ENCODE peak calls at places on chromosomes 3 and 15, in ten cellular contexts. One of them, this sample, is unnamed. For H3K4me1 and H3K36me3, the result is how much of the 10 kb centered on the place peaks cover.

GRCh38 chr3:27535809-27536392 is 51.7 kb upstream of the SLC4A7 start:
- DNase-seq in upper lobe of left lung: no peak
- DNase-seq in heart left ventricle: no peak
- DNase-seq in hepatocyte: no peak
- DNase-seq in endodermal cell: no peak
- DNase-seq in CD8-positive, alpha-beta memory T cell: no peak
- DNase-seq in upper lobe of right lung: no peak
- DNase-seq in body of pancreas: no peak
- DNase-seq in transverse colon: no peak
- DNase-seq in small intestine: no peak
- DNase-seq in this sample: no peak

GRCh38 chr3:19216669-19217337 is 68.5 kb downstream of the KCNH8 start:
- DNase-seq in upper lobe of left lung: no peak
- DNase-seq in heart left ventricle: peak
- DNase-seq in hepatocyte: no peak
- DNase-seq in endodermal cell: no peak
- DNase-seq in CD8-positive, alpha-beta memory T cell: no peak
- DNase-seq in upper lobe of right lung: peak
- DNase-seq in body of pancreas: peak
- DNase-seq in transverse colon: peak
- DNase-seq in small intestine: peak
- DNase-seq in this sample: peak

GRCh38 chr15:88835646-88836045 is 32.4 kb downstream of the ACAN start:
- DNase-seq in upper lobe of left lung: no peak
- DNase-seq in heart left ventricle: no peak
- DNase-seq in hepatocyte: no peak
- DNase-seq in endodermal cell: no peak
- DNase-seq in CD8-positive, alpha-beta memory T cell: no peak
- DNase-seq in upper lobe of right lung: no peak
- DNase-seq in body of pancreas: no peak
- DNase-seq in transverse colon: no peak
- DNase-seq in small intestine: no peak
- DNase-seq in this sample: no peak

GRCh38 chr15:43483306-43484128 is 9.4 kb downstream of the TP53BP1 start:
- DNase-seq in upper lobe of left lung: no peak
- DNase-seq in heart left ventricle: no peak
- DNase-seq in hepatocyte: no peak
- DNase-seq in endodermal cell: no peak
- DNase-seq in CD8-positive, alpha-beta memory T cell: no peak
- DNase-seq in upper lobe of right lung: no peak
- DNase-seq in body of pancreas: no peak
- DNase-seq in transverse colon: no peak
- DNase-seq in small intestine: peak
- DNase-seq in this sample: no peak

GRCh38 chr3:157713101-157713500 is 209.9 kb upstream of the VEPH1 start:
- DNase-seq in upper lobe of left lung: no peak
- DNase-seq in heart left ventricle: no peak
- DNase-seq in hepatocyte: no peak
- DNase-seq in endodermal cell: no peak
- DNase-seq in CD8-positive, alpha-beta memory T cell: no peak
- DNase-seq in upper lobe of right lung: no peak
- DNase-seq in body of pancreas: no peak
- DNase-seq in transverse colon: no peak
- DNase-seq in small intestine: no peak
- DNase-seq in this sample: no peak

GRCh38 chr3:40996827-40997710 is 202.2 kb upstream of the CTNNB1 start:
- DNase-seq in upper lobe of left lung: no peak
- DNase-seq in heart left ventricle: no peak
- DNase-seq in hepatocyte: no peak
- DNase-seq in endodermal cell: peak
- DNase-seq in CD8-positive, alpha-beta memory T cell: no peak
- DNase-seq in upper lobe of right lung: no peak
- DNase-seq in body of pancreas: no peak
- DNase-seq in transverse colon: no peak
- DNase-seq in small intestine: no peak
- DNase-seq in this sample: no peak

GRCh38 chr15:52284164-52284563 is 11.4 kb downstream of the MYO5C start:
- DNase-seq in upper lobe of left lung: no peak
- DNase-seq in heart left ventricle: no peak
- DNase-seq in hepatocyte: no peak
- DNase-seq in endodermal cell: no peak
- DNase-seq in CD8-positive, alpha-beta memory T cell: no peak
- DNase-seq in upper lobe of right lung: no peak
- DNase-seq in body of pancreas: no peak
- DNase-seq in transverse colon: no peak
- DNase-seq in small intestine: no peak
- DNase-seq in this sample: no peak

GRCh38 chr3:177554900-177555759 is 357.8 kb upstream of the TBL1XR1 start:
- DNase-seq in upper lobe of left lung: no peak
- DNase-seq in heart left ventricle: no peak
- DNase-seq in hepatocyte: no peak
- DNase-seq in endodermal cell: peak
- DNase-seq in CD8-positive, alpha-beta memory T cell: no peak
- DNase-seq in upper lobe of right lung: no peak
- DNase-seq in body of pancreas: no peak
- DNase-seq in transverse colon: peak
- DNase-seq in small intestine: no peak
- DNase-seq in this sample: peak

GRCh38 chr3:73045391-73045790 is 16.1 kb upstream of the EBLN2 start:
- DNase-seq in upper lobe of left lung: no peak
- DNase-seq in heart left ventricle: no peak
- DNase-seq in hepatocyte: no peak
- DNase-seq in endodermal cell: no peak
- DNase-seq in CD8-positive, alpha-beta memory T cell: no peak
- DNase-seq in upper lobe of right lung: no peak
- DNase-seq in body of pancreas: no peak
- DNase-seq in transverse colon: no peak
- DNase-seq in small intestine: no peak
- DNase-seq in this sample: no peak

GRCh38 chr3:131396170-131396569 is 14.6 kb downstream of the NUDT16 start:
- DNase-seq in upper lobe of left lung: no peak
- DNase-seq in heart left ventricle: no peak
- DNase-seq in hepatocyte: no peak
- DNase-seq in endodermal cell: no peak
- DNase-seq in CD8-positive, alpha-beta memory T cell: no peak
- DNase-seq in upper lobe of right lung: no peak
- DNase-seq in body of pancreas: no peak
- DNase-seq in transverse colon: no peak
- DNase-seq in small intestine: no peak
- DNase-seq in this sample: peak

GRCh38 chr3:197554196-197554561 is 1.6 kb downstream of the BDH1 start:
- DNase-seq in upper lobe of left lung: no peak
- DNase-seq in heart left ventricle: no peak
- DNase-seq in hepatocyte: no peak
- DNase-seq in endodermal cell: no peak
- DNase-seq in CD8-positive, alpha-beta memory T cell: no peak
- DNase-seq in upper lobe of right lung: no peak
- DNase-seq in body of pancreas: no peak
- DNase-seq in transverse colon: no peak
- DNase-seq in small intestine: no peak
- DNase-seq in this sample: no peak

GRCh38 chr3:40068647-40069046 is 240.9 kb upstream of the EIF1B start:
- DNase-seq in upper lobe of left lung: no peak
- DNase-seq in heart left ventricle: no peak
- DNase-seq in hepatocyte: no peak
- DNase-seq in endodermal cell: no peak
- DNase-seq in CD8-positive, alpha-beta memory T cell: no peak
- DNase-seq in upper lobe of right lung: no peak
- DNase-seq in body of pancreas: no peak
- DNase-seq in transverse colon: no peak
- DNase-seq in small intestine: no peak
- DNase-seq in this sample: no peak

GRCh38 chr3:4421121-4421520 is 45.9 kb downstream of the SUMF1 start:
- DNase-seq in upper lobe of left lung: no peak
- DNase-seq in heart left ventricle: no peak
- DNase-seq in hepatocyte: no peak
- DNase-seq in endodermal cell: no peak
- DNase-seq in CD8-positive, alpha-beta memory T cell: no peak
- DNase-seq in upper lobe of right lung: no peak
- DNase-seq in body of pancreas: no peak
- DNase-seq in transverse colon: no peak
- DNase-seq in small intestine: peak
- DNase-seq in this sample: no peak

GRCh38 chr3:49120438-49121135 is at the start of gene USP19:
- DNase-seq in upper lobe of left lung: peak
- DNase-seq in heart left ventricle: peak
- DNase-seq in hepatocyte: peak
- DNase-seq in endodermal cell: peak
- DNase-seq in CD8-positive, alpha-beta memory T cell: peak
- DNase-seq in upper lobe of right lung: peak
- DNase-seq in body of pancreas: peak
- DNase-seq in transverse colon: peak
- DNase-seq in small intestine: peak
- DNase-seq in this sample: peak

GRCh38 chr3:170528731-170529130 is 57.1 kb downstream of the SLC7A14 start:
- DNase-seq in upper lobe of left lung: no peak
- DNase-seq in heart left ventricle: no peak
- DNase-seq in hepatocyte: no peak
- DNase-seq in endodermal cell: no peak
- DNase-seq in CD8-positive, alpha-beta memory T cell: no peak
- DNase-seq in upper lobe of right lung: no peak
- DNase-seq in body of pancreas: no peak
- DNase-seq in transverse colon: no peak
- DNase-seq in small intestine: no peak
- DNase-seq in this sample: no peak

GRCh38 chr15:89195836-89196235 is 25.5 kb downstream of the RLBP1 start:
- DNase-seq in upper lobe of left lung: no peak
- DNase-seq in heart left ventricle: no peak
- DNase-seq in hepatocyte: no peak
- DNase-seq in endodermal cell: no peak
- DNase-seq in CD8-positive, alpha-beta memory T cell: no peak
- DNase-seq in upper lobe of right lung: no peak
- DNase-seq in body of pancreas: no peak
- DNase-seq in transverse colon: no peak
- DNase-seq in small intestine: no peak
- DNase-seq in this sample: no peak

GRCh38 chr3:62134061-62134496 is 239.3 kb downstream of the FEZF2 start:
- DNase-seq in upper lobe of left lung: no peak
- DNase-seq in heart left ventricle: peak
- DNase-seq in hepatocyte: no peak
- DNase-seq in endodermal cell: no peak
- DNase-seq in CD8-positive, alpha-beta memory T cell: no peak
- DNase-seq in upper lobe of right lung: no peak
- DNase-seq in body of pancreas: no peak
- DNase-seq in transverse colon: peak
- DNase-seq in small intestine: peak
- DNase-seq in this sample: peak

GRCh38 chr15:91263632-91264477 is 163.8 kb downstream of the SV2B start:
- DNase-seq in upper lobe of left lung: no peak
- DNase-seq in heart left ventricle: peak
- DNase-seq in hepatocyte: no peak
- DNase-seq in endodermal cell: no peak
- DNase-seq in CD8-positive, alpha-beta memory T cell: no peak
- DNase-seq in upper lobe of right lung: no peak
- DNase-seq in body of pancreas: peak
- DNase-seq in transverse colon: peak
- DNase-seq in small intestine: no peak
- DNase-seq in this sample: peak

GRCh38 chr3:179464296-179465092 is 13.2 kb upstream of the GNB4 start:
- DNase-seq in upper lobe of left lung: peak
- DNase-seq in heart left ventricle: no peak
- DNase-seq in hepatocyte: no peak
- DNase-seq in endodermal cell: no peak
- DNase-seq in CD8-positive, alpha-beta memory T cell: no peak
- DNase-seq in upper lobe of right lung: no peak
- DNase-seq in body of pancreas: no peak
- DNase-seq in transverse colon: no peak
- DNase-seq in small intestine: no peak
- DNase-seq in this sample: no peak

GRCh38 chr15:38555686-38556334 is 8.8 kb downstream of the RASGRP1 start:
- DNase-seq in upper lobe of left lung: no peak
- DNase-seq in heart left ventricle: no peak
- DNase-seq in hepatocyte: no peak
- DNase-seq in endodermal cell: no peak
- DNase-seq in CD8-positive, alpha-beta memory T cell: no peak
- DNase-seq in upper lobe of right lung: no peak
- DNase-seq in body of pancreas: no peak
- DNase-seq in transverse colon: no peak
- DNase-seq in small intestine: no peak
- DNase-seq in this sample: no peak

GRCh38 chr3:114519415-114519814 is 225.6 kb downstream of the TIGIT start:
- DNase-seq in upper lobe of left lung: no peak
- DNase-seq in heart left ventricle: no peak
- DNase-seq in hepatocyte: peak
- DNase-seq in endodermal cell: peak
- DNase-seq in CD8-positive, alpha-beta memory T cell: no peak
- DNase-seq in upper lobe of right lung: no peak
- DNase-seq in body of pancreas: peak
- DNase-seq in transverse colon: no peak
- DNase-seq in small intestine: peak
- DNase-seq in this sample: peak

GRCh38 chr3:45007091-45007490 is 19.0 kb upstream of the CLEC3B start:
- DNase-seq in upper lobe of left lung: peak
- DNase-seq in heart left ventricle: no peak
- DNase-seq in hepatocyte: no peak
- DNase-seq in endodermal cell: no peak
- DNase-seq in CD8-positive, alpha-beta memory T cell: no peak
- DNase-seq in upper lobe of right lung: no peak
- DNase-seq in body of pancreas: no peak
- DNase-seq in transverse colon: no peak
- DNase-seq in small intestine: no peak
- DNase-seq in this sample: no peak
- H3K4me1 ChIP-seq in upper lobe of left lung: under half
- H3K4me1 ChIP-seq in heart left ventricle: under half
- H3K4me1 ChIP-seq in hepatocyte: under half
- H3K4me1 ChIP-seq in endodermal cell: under half
- H3K4me1 ChIP-seq in CD8-positive, alpha-beta memory T cell: under half
- H3K4me1 ChIP-seq in upper lobe of right lung: under half
- H3K4me1 ChIP-seq in body of pancreas: under half
- H3K4me1 ChIP-seq in transverse colon: under half
- H3K4me1 ChIP-seq in small intestine: under half
- H3K4me1 ChIP-seq in this sample: under half

GRCh38 chr3:14461748-14462324 is 59.4 kb downstream of the SLC6A6 start:
- DNase-seq in upper lobe of left lung: no peak
- DNase-seq in heart left ventricle: peak
- DNase-seq in hepatocyte: peak
- DNase-seq in endodermal cell: peak
- DNase-seq in CD8-positive, alpha-beta memory T cell: peak
- DNase-seq in upper lobe of right lung: peak
- DNase-seq in body of pancreas: peak
- DNase-seq in transverse colon: peak
- DNase-seq in small intestine: peak
- DNase-seq in this sample: peak
- H3K36me3 ChIP-seq in upper lobe of left lung: half or more
- H3K36me3 ChIP-seq in heart left ventricle: under half
- H3K36me3 ChIP-seq in hepatocyte: under half
- H3K36me3 ChIP-seq in endodermal cell: under half
- H3K36me3 ChIP-seq in CD8-positive, alpha-beta memory T cell: under half
- H3K36me3 ChIP-seq in upper lobe of right lung: half or more
- H3K36me3 ChIP-seq in body of pancreas: under half
- H3K36me3 ChIP-seq in transverse colon: under half
- H3K36me3 ChIP-seq in small intestine: under half
- H3K36me3 ChIP-seq in this sample: under half

GRCh38 chr3:172317984-172318383 is 130.3 kb downstream of the GHSR start:
- DNase-seq in upper lobe of left lung: no peak
- DNase-seq in heart left ventricle: peak
- DNase-seq in hepatocyte: no peak
- DNase-seq in endodermal cell: no peak
- DNase-seq in CD8-positive, alpha-beta memory T cell: no peak
- DNase-seq in upper lobe of right lung: no peak
- DNase-seq in body of pancreas: no peak
- DNase-seq in transverse colon: peak
- DNase-seq in small intestine: peak
- DNase-seq in this sample: no peak
- H3K4me1 ChIP-seq in upper lobe of left lung: under half
- H3K4me1 ChIP-seq in heart left ventricle: half or more
- H3K4me1 ChIP-seq in hepatocyte: under half
- H3K4me1 ChIP-seq in endodermal cell: under half
- H3K4me1 ChIP-seq in CD8-positive, alpha-beta memory T cell: under half
- H3K4me1 ChIP-seq in upper lobe of right lung: half or more
- H3K4me1 ChIP-seq in body of pancreas: under half
- H3K4me1 ChIP-seq in transverse colon: half or more
- H3K4me1 ChIP-seq in small intestine: under half
- H3K4me1 ChIP-seq in this sample: under half

GRCh38 chr15:74933573-74933972 is 4.3 kb downstream of the COX5A start:
- DNase-seq in upper lobe of left lung: no peak
- DNase-seq in heart left ventricle: no peak
- DNase-seq in hepatocyte: no peak
- DNase-seq in endodermal cell: no peak
- DNase-seq in CD8-positive, alpha-beta memory T cell: no peak
- DNase-seq in upper lobe of right lung: no peak
- DNase-seq in body of pancreas: no peak
- DNase-seq in transverse colon: no peak
- DNase-seq in small intestine: peak
- DNase-seq in this sample: no peak
- H3K36me3 ChIP-seq in upper lobe of left lung: under half
- H3K36me3 ChIP-seq in heart left ventricle: under half
- H3K36me3 ChIP-seq in hepatocyte: under half
- H3K36me3 ChIP-seq in endodermal cell: under half
- H3K36me3 ChIP-seq in CD8-positive, alpha-beta memory T cell: under half
- H3K36me3 ChIP-seq in upper lobe of right lung: under half
- H3K36me3 ChIP-seq in body of pancreas: under half
- H3K36me3 ChIP-seq in transverse colon: under half
- H3K36me3 ChIP-seq in small intestine: under half
- H3K36me3 ChIP-seq in this sample: under half